ENCODE peak calls at places on chromosomes 12 and 14, in six cellular contexts. A, O, L, K, X and Q are unnamed samples.

GRCh38 chr12:98745578-98746391 is 100.7 kb downstream of the APAF1 start:
- DNase-seq in L (peak; percentile 11), K (no peak), O (no peak), X (no peak), A (no peak), Q (no peak)

GRCh38 chr12:402127-402456 is 648 bp downstream of the CCDC77 start:
- DNase-seq in O (no peak), L (peak; percentile 41), A (peak; percentile 42), K (peak; percentile 11), X (no peak), Q (no peak)

GRCh38 chr14:93970589-93970966 is 5.8 kb downstream of the ASB2 start:
- DNase-seq in O (no peak), K (no peak), L (no peak), A (peak; percentile 52), X (peak; percentile 33), Q (no peak)

GRCh38 chr12:76259660-76260389 is 88.4 kb downstream of the BBS10 start:
- DNase-seq in X (no peak), L (peak; percentile 94), A (no peak), K (no peak), O (no peak), Q (no peak)

GRCh38 chr14:78325911-78326310 is 155.7 kb downstream of the NRXN3 start:
- DNase-seq in L (no peak), K (no peak), A (no peak), X (no peak), O (no peak), Q (no peak)

GRCh38 chr12:3061129-3061857 is 15.9 kb upstream of the TSPAN9 start:
- DNase-seq in K (no peak), A (no peak), X (no peak), O (no peak), L (peak; percentile 48), Q (no peak)

GRCh38 chr12:76848132-76848531 is 30.7 kb downstream of the CSRP2 start:
- DNase-seq in K (no peak), O (no peak), X (no peak), L (no peak), A (no peak), Q (no peak)

GRCh38 chr12:121957831-121958515 is 39.6 kb downstream of the CFAP251 start:
- DNase-seq in L (no peak), O (no peak), K (no peak), A (no peak), X (no peak), Q (no peak)

GRCh38 chr14:53953002-53953827 is 3.4 kb downstream of the BMP4 start:
- DNase-seq in K (peak; percentile 13), A (peak; percentile 69), X (no peak), L (peak; percentile 74), O (no peak), Q (no peak)

GRCh38 chr12:88237954-88238353 is 95.8 kb downstream of the TMTC3 start:
- DNase-seq in K (no peak), L (peak; percentile 84), A (no peak), O (no peak), X (peak; percentile 32), Q (peak; percentile 7)

GRCh38 chr12:29145372-29146170 is 3.5 kb upstream of the FAR2 start:
- DNase-seq in L (no peak), A (no peak), X (no peak), O (no peak), K (no peak), Q (no peak)

GRCh38 chr12:27359578-27360340 is 27.1 kb downstream of the BMAL2 start:
- DNase-seq in A (peak; percentile 60), L (peak; percentile 43), X (no peak), K (no peak), O (no peak), Q (no peak)

GRCh38 chr12:123543541-123543940 is 10.0 kb upstream of the RILPL1 start:
- DNase-seq in X (no peak), L (no peak), O (no peak), A (no peak), K (no peak), Q (no peak)

GRCh38 chr12:95605875-95606274 is 54.6 kb upstream of the USP44 start:
- DNase-seq in X (no peak), L (no peak), A (peak; percentile 20), O (no peak), K (no peak), Q (no peak)

GRCh38 chr14:67442139-67442906 is 30.4 kb upstream of the PLEK2 start:
- DNase-seq in X (no peak), A (no peak), L (no peak), O (no peak), K (no peak), Q (no peak)

GRCh38 chr12:4369548-4369947 is 10.0 kb downstream of the FGF23 start:
- DNase-seq in O (no peak), X (no peak), L (no peak), K (no peak), A (no peak), Q (no peak)

GRCh38 chr12:2064078-2064507 is 11.3 kb downstream of the CACNA1C start:
- DNase-seq in A (no peak), K (peak; percentile 10), O (no peak), L (peak; percentile 59), X (no peak), Q (peak; percentile 28)

GRCh38 chr12:113333877-113334785 is 778 bp downstream of the SLC8B1 start:
- DNase-seq in A (no peak), K (no peak), L (no peak), X (no peak), O (no peak), Q (no peak)

GRCh38 chr12:11437966-11438365 is 42.6 kb upstream of the PRB2 start:
- DNase-seq in A (no peak), L (no peak), K (no peak), X (no peak), O (no peak), Q (no peak)

GRCh38 chr14:96793547-96793946 is 3.6 kb upstream of the VRK1 start:
- DNase-seq in A (no peak), O (no peak), X (no peak), L (no peak), K (no peak), Q (no peak)

GRCh38 chr14:55581011-55581806 is 1.2 kb downstream of the KTN1 start:
- DNase-seq in O (no peak), L (no peak), K (peak; percentile 20), A (peak; percentile 23), X (no peak), Q (no peak)

GRCh38 chr14:98622208-98623051 is 649.6 kb downstream of the BCL11B start:
- DNase-seq in K (no peak), A (no peak), O (no peak), X (no peak), L (no peak), Q (no peak)

GRCh38 chr14:91980157-91980556 is 32.7 kb upstream of the FBLN5 start:
- DNase-seq in L (peak; percentile 96), O (no peak), X (peak; percentile 75), K (no peak), A (no peak), Q (peak; percentile 16)

GRCh38 chr12:11545438-11546330 is 103.8 kb upstream of the ETV6 start:
- DNase-seq in X (no peak), A (no peak), O (no peak), K (no peak), L (no peak), Q (peak; percentile 78)

GRCh38 chr14:105664691-105665090 is 138.3 kb downstream of the TMEM121 start:
- DNase-seq in X (no peak), O (no peak), L (no peak), A (no peak), K (no peak), Q (no peak)
- TF ChIP-seq CEBPB in X (no peak), O (no peak), L (no peak), A (no peak), K (no peak), Q (no peak)

GRCh38 chr14:90743826-90744225 is 72.4 kb downstream of the TTC7B start:
- DNase-seq in L (no peak), X (no peak), K (no peak), O (no peak), A (no peak), Q (no peak)
- TF ChIP-seq CEBPB in L (no peak), X (no peak), K (no peak), O (no peak), A (no peak), Q (no peak)

DNA sequence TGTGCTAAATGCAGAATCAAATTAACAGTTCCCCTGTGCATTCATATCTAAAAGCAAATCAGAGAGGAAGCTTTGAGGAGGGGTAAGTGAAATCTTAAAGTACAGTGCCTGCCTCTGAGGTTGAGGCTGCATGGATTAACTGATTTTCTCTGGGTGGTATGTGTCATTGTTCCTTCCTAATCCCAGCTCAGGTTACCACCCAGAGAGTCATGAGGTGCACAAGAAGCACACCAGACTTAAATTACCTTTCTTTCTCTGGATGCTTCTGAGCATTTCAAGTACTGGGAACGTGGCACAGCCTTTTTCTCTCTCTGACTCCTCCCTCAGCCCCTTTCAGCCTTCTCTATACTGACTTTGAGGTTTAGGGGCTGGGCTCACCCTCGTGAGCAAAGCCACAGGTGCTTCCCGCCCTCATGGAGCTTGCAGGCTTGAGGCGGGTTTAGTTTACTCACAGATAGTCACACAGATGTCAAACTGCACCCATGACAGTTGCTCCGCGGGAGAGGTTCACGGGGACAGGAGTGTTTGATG is 237.6 kb upstream of the CRY1 start:
- DNase-seq in A (no peak), K (no peak), O (no peak), L (no peak), X (no peak), Q (no peak)
- TF ChIP-seq CEBPB in A (no peak), K (no peak), O (no peak), L (no peak), X (no peak), Q (no peak)

GRCh38 chr14:103518416-103519042 is 4.1 kb downstream of the CKB start:
- DNase-seq in X (no peak), A (peak; percentile 51), O (no peak), K (peak; percentile 80), L (peak; percentile 29), Q (no peak)
- TF ChIP-seq CEBPB in X (no peak), A (no peak), O (no peak), K (no peak), L (no peak), Q (no peak)

DNA sequence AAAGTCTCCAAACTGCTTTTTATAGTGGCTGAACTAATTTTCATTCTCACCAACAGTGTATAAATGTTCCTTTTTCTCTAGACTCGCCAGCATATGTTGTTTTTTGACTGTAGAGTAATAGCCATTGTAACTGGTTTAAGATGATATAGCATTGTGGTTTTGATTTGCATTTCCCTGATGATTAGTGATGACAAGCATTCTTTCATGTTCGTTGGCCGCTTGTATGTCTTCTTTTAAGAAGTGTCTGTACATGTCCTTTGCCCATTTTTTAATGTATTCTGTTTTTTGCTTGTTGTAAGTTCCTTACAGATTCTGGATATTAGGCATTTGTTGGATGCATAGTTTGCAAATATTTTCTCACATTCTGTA is 404.9 kb downstream of the FLRT2 start:
- DNase-seq in K (no peak), O (no peak), X (no peak), A (no peak), L (no peak), Q (peak; percentile 8)
- TF ChIP-seq CEBPB in K (no peak), O (no peak), X (no peak), A (no peak), L (no peak), Q (no peak)